ENCODE peak calls at places on chromosome 21, in ten cellular contexts. Z is aorta; X is astrocyte; A is naive thymus-derived CD4-positive, alpha-beta T cell; P is GM12878; V is GM23248; C is fibroblast of lung; F is HL-60; T is dorsolateral prefrontal cortex; D is hepatocyte. I is an unnamed sample.

GRCh38 chr21:31623664-31624063 is 35.8 kb upstream of the SOD1 start:
- DNase-seq in V (no peak), X (no peak), T (no peak), Z (no peak), P (no peak), F (no peak), D (no peak), A (no peak), C (no peak), I (no peak)

GRCh38 chr21:36929622-36930021 is 36.8 kb downstream of the HLCS start:
- DNase-seq in P (no peak), X (no peak), A (no peak), T (peak; percentile 58), F (no peak), V (no peak), Z (no peak), D (no peak), C (peak; percentile 17), I (no peak)

GRCh38 chr21:46150073-46150472 is 5.3 kb downstream of the FTCD start:
- DNase-seq in T (peak; percentile 33), Z (peak; percentile 40), F (no peak), X (no peak), D (no peak), P (no peak), C (no peak), V (no peak), A (no peak), I (no peak)

GRCh38 chr21:19853709-19854575 is 1144.3 kb upstream of the NCAM2 start:
- DNase-seq in F (no peak), Z (no peak), D (peak; percentile 5), A (no peak), P (no peak), V (no peak), C (no peak), T (no peak), X (no peak), I (no peak)

GRCh38 chr21:39852726-39853510 is 14.3 kb upstream of the PCP4 start:
- DNase-seq in X (no peak), F (no peak), Z (no peak), C (no peak), P (no peak), A (no peak), D (no peak), V (no peak), T (no peak), I (no peak)

GRCh38 chr21:36887983-36888382 is 78.5 kb downstream of the HLCS start:
- DNase-seq in F (no peak), D (no peak), C (peak; percentile 53), X (peak; percentile 50), V (no peak), Z (no peak), A (no peak), P (no peak), T (no peak), I (no peak)

GRCh38 chr21:15772654-15773053 is 42.9 kb downstream of the USP25 start:
- DNase-seq in T (no peak), C (peak; percentile 39), V (peak; percentile 28), P (no peak), Z (no peak), A (no peak), F (no peak), X (no peak), D (no peak), I (peak; percentile 5)

GRCh38 chr21:20040768-20041167 is 957.4 kb upstream of the NCAM2 start:
- DNase-seq in V (no peak), C (no peak), P (no peak), X (no peak), D (peak; percentile 24), A (no peak), F (no peak), Z (no peak), T (no peak), I (no peak)

GRCh38 chr21:39612233-39613028 is at the start of gene B3GALT5:
- DNase-seq in T (no peak), A (no peak), D (peak; percentile 66), C (peak; percentile 72), X (peak; percentile 60), P (no peak), V (no peak), F (no peak), Z (no peak), I (no peak)

GRCh38 chr21:37358392-37358791 is 8.2 kb upstream of the DYRK1A start:
- DNase-seq in Z (no peak), C (no peak), A (no peak), P (no peak), D (no peak), F (peak; percentile 57), T (no peak), X (no peak), V (no peak), I (no peak)

GRCh38 chr21:37266515-37267221 is 466 bp downstream of the VPS26C start:
- DNase-seq in Z (peak; percentile 71), C (peak; percentile 38), F (peak; percentile 38), V (peak; percentile 69), T (no peak), A (no peak), D (peak; percentile 80), X (peak; percentile 16), P (no peak), I (peak; percentile 11)

GRCh38 chr21:42809577-42810440 is 69.5 kb downstream of the WDR4 start:
- DNase-seq in Z (no peak), C (no peak), F (no peak), T (no peak), A (no peak), V (no peak), P (no peak), D (no peak), X (no peak), I (no peak)

GRCh38 chr21:46352913-46353312 is 29.0 kb downstream of the PCNT start:
- DNase-seq in Z (no peak), A (no peak), V (no peak), X (no peak), P (no peak), C (no peak), T (no peak), D (no peak), F (no peak), I (no peak)

DNA sequence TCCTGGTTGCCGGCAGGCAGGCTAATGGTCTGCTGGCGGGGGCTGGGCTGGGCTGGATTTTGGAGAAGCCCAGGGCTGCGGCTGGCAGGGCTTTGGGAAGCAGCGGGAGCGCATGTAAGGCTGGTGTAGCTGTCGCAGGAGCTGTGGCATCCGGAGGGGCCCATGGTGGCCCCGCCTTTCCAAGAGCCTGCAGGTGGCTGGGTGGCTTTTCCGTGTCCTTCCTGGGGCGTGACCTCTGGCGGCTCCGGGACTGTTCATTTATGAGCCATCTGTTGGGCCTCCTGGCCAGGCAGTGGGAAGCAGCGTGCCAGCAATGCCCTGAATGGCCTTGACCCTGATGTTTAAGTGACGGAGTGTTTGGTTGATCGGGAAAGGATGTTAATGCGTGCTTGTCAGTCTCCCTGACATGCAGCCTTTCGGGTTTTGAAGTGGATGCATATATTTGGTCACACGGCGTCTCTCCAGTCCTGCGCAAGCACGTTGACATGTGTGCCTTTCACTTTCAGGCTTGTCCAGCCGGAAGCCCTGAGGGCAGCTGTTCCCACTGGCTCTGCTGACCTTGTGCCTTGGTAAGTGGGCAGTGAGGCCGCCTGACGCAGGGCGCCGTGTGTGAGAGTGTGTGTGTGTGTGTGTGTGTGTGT is 38.5 kb downstream of the AGPAT3 start:
- DNase-seq in T (peak; percentile 35), P (no peak), C (no peak), D (no peak), F (no peak), Z (peak; percentile 19), X (no peak), V (no peak), A (no peak), I (no peak)
- H3K27ac ChIP-seq in T (no peak overlapping the region), P (no peak overlapping the region), C (peak overlapping the region; percentile 36), D (no peak overlapping the region), F (no peak overlapping the region), Z (no peak overlapping the region), X (no peak overlapping the region), V (no peak overlapping the region), A (no peak overlapping the region), I (no peak overlapping the region)

DNA sequence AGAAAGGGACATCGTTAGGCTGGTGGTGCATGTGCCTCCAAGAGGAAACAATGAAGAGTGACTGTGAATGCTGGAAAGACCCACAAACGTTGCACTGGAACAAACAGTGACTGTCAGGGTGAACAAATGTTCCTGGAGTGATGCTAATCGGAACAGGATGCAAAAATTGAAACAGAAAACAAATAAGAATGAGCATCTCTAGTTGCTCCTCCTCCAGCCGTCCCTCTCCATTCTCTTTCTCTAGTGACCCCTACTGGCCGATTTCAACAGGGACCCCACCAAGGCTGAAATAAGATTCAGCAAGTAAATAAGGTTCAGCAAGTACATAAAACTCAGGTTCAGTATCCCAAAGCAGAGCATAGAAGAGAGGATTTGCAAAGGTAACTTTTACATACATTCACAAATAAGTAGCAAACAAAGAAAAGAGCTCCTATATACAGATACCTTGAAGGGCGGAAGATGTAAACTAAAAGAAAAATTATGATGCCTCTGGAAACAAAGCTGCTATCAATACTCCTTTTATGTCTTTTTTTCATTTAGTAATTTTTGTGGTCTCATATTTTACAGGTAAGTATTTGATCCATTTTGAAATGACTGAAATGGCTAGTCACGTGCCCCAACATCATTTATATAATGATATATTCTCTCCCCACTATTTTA is 836.1 kb upstream of the ADAMTS5 start:
- DNase-seq in P (no peak), A (peak; percentile 2), F (peak; percentile 59), Z (no peak), X (no peak), V (peak; percentile 64), T (no peak), D (peak; percentile 60), C (no peak), I (peak; percentile 40)
- H3K4me3 ChIP-seq in P (no peak overlapping the region), A (no peak overlapping the region), F (no peak overlapping the region), Z (no peak overlapping the region), X (no peak overlapping the region), V (peak overlapping the region; percentile 41), T (no peak overlapping the region), D (no peak overlapping the region), C (no peak overlapping the region), I (no peak overlapping the region)

DNA sequence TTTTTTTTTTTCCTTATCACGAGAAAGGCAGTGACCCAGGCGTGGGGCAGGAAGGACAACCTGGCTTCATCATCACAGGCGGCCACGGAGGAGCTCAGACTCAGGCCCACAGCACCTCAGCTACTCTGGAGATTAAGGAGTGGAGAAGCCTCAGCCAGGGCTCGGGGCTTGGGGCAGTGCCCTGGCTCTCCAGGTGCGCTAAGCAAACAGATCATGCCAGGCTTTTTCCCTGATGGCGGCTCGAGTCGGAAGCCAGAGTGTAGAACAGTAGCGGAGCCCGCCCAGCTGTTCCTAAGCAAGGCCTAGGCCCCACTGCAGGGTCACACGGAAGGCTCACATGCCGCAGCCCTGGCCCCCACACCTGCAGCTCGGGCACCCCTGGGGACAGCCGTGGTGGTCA is 70.7 kb downstream of the AGPAT3 start:
- DNase-seq in V (no peak), T (no peak), D (no peak), C (no peak), X (no peak), Z (no peak), F (no peak), P (no peak), A (no peak), I (no peak)
- H3K27ac ChIP-seq in V (no peak overlapping the region), T (peak overlapping the region; percentile 74), D (no peak overlapping the region), C (no peak overlapping the region), X (no peak overlapping the region), Z (no peak overlapping the region), F (no peak overlapping the region), P (no peak overlapping the region), A (no peak overlapping the region), I (no peak overlapping the region)

DNA sequence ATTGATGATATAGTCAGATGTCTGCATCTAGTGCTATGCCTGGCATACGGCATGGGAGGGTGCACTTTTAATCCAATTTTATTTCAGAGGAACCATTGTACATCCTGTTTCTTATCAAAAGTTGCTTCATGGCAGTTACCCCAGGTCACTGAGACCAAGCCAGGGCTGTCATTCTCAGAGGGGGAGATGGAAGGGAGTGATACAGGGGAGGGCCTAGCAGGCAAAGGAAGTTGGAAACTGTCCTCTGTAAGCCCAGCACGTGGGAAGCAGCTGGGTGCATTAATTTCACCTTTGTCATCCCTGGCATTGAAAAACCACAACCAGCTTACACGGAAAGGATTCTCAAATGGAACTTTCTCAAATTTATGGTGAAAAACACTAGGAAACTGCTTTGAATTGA is 458.7 kb upstream of the ADAMTS5 start:
- DNase-seq in F (no peak), T (no peak), A (no peak), P (no peak), V (peak; percentile 77), X (peak; percentile 45), C (peak; percentile 55), Z (no peak), D (no peak), I (no peak)
- H3K4me3 ChIP-seq in F (no peak overlapping the region), T (no peak overlapping the region), A (no peak overlapping the region), P (no peak overlapping the region), V (no peak overlapping the region), X (no peak overlapping the region), C (no peak overlapping the region), Z (no peak overlapping the region), D (no peak overlapping the region), I (no peak overlapping the region)